ENCODE peak calls at places on chromosomes 7 and 10, in four cellular contexts. One of them, this sample, is unnamed.

GRCh38 chr10:33273295-33274002 is 61.0 kb downstream of the NRP1 start:
- DNase-seq in tibial artery: peak; percentile 86
- DNase-seq in endodermal cell: peak; percentile 63
- DNase-seq in psoas muscle: peak; percentile 88
- DNase-seq in this sample: peak; percentile 91

GRCh38 chr7:115088938-115089337 is 167.0 kb downstream of the MDFIC start:
- DNase-seq in psoas muscle: no peak
- DNase-seq in endodermal cell: no peak
- DNase-seq in tibial artery: no peak
- DNase-seq in this sample: no peak

GRCh38 chr10:84548869-84549268 is 220.5 kb downstream of the CCSER2 start:
- DNase-seq in endodermal cell: peak; percentile 89
- DNase-seq in psoas muscle: no peak
- DNase-seq in tibial artery: no peak
- DNase-seq in this sample: no peak

GRCh38 chr10:3339531-3339950 is 167.0 kb upstream of the PITRM1 start:
- DNase-seq in endodermal cell: no peak
- DNase-seq in tibial artery: no peak
- DNase-seq in psoas muscle: no peak
- DNase-seq in this sample: no peak

GRCh38 chr10:116053910-116054309 is 219.1 kb downstream of the GFRA1 start:
- DNase-seq in endodermal cell: peak; percentile 58
- DNase-seq in psoas muscle: no peak
- DNase-seq in tibial artery: no peak
- DNase-seq in this sample: no peak

GRCh38 chr7:80087768-80088170 is 46.9 kb upstream of the GNAI1 start:
- DNase-seq in tibial artery: no peak
- DNase-seq in psoas muscle: no peak
- DNase-seq in endodermal cell: no peak
- DNase-seq in this sample: no peak

GRCh38 chr7:4882169-4882741 is 1.3 kb downstream of the RADIL start:
- DNase-seq in endodermal cell: peak; percentile 85
- DNase-seq in tibial artery: peak; percentile 86
- DNase-seq in psoas muscle: peak; percentile 67
- DNase-seq in this sample: peak; percentile 49

GRCh38 chr10:71725998-71726672 is 6.6 kb upstream of the C10orf105 start:
- DNase-seq in psoas muscle: no peak
- DNase-seq in tibial artery: no peak
- DNase-seq in endodermal cell: peak; percentile 83
- DNase-seq in this sample: no peak

GRCh38 chr10:18610517-18610916 is 40.9 kb downstream of the NSUN6 start:
- DNase-seq in psoas muscle: no peak
- DNase-seq in endodermal cell: peak; percentile 52
- DNase-seq in tibial artery: no peak
- DNase-seq in this sample: no peak

GRCh38 chr7:2785071-2785500 is 59.0 kb downstream of the GNA12 start:
- DNase-seq in psoas muscle: no peak
- DNase-seq in endodermal cell: no peak
- DNase-seq in tibial artery: no peak
- DNase-seq in this sample: no peak

GRCh38 chr10:33306756-33307519 is 27.5 kb downstream of the NRP1 start:
- DNase-seq in psoas muscle: no peak
- DNase-seq in endodermal cell: no peak
- DNase-seq in tibial artery: no peak
- DNase-seq in this sample: no peak

GRCh38 chr7:45646996-45647411 is 72.8 kb downstream of the ADCY1 start:
- DNase-seq in tibial artery: no peak
- DNase-seq in endodermal cell: peak; percentile 55
- DNase-seq in psoas muscle: no peak
- DNase-seq in this sample: no peak

GRCh38 chr10:61836888-61837747 is 64.4 kb upstream of the ARID5B start:
- DNase-seq in tibial artery: no peak
- DNase-seq in psoas muscle: no peak
- DNase-seq in endodermal cell: no peak
- DNase-seq in this sample: no peak

GRCh38 chr10:2111936-2112335 is 374.6 kb upstream of the ADARB2 start:
- DNase-seq in endodermal cell: peak; percentile 74
- DNase-seq in tibial artery: no peak
- DNase-seq in psoas muscle: no peak
- DNase-seq in this sample: no peak

GRCh38 chr7:157302314-157302711 is 34.5 kb upstream of the DNAJB6 start:
- DNase-seq in endodermal cell: no peak
- DNase-seq in tibial artery: peak; percentile 61
- DNase-seq in psoas muscle: peak; percentile 56
- DNase-seq in this sample: peak; percentile 65

GRCh38 chr7:134565643-134566136 is 16.8 kb downstream of the AKR1B15 start:
- DNase-seq in psoas muscle: peak; percentile 27
- DNase-seq in endodermal cell: no peak
- DNase-seq in tibial artery: peak; percentile 60
- DNase-seq in this sample: no peak

GRCh38 chr10:48698971-48699627 is 14.4 kb downstream of the WDFY4 start:
- DNase-seq in endodermal cell: peak; percentile 26
- DNase-seq in psoas muscle: no peak
- DNase-seq in tibial artery: no peak
- DNase-seq in this sample: no peak
- H3K4me1 ChIP-seq in endodermal cell: no peaks in the 10 kb centered on the region
- H3K4me1 ChIP-seq in psoas muscle: no peaks in the 10 kb centered on the region
- H3K4me1 ChIP-seq in tibial artery: no peaks in the 10 kb centered on the region
- H3K4me1 ChIP-seq in this sample: peaks cover under 1% of the 10 kb centered on the region

GRCh38 chr7:40604601-40605438 is 470.0 kb downstream of the SUGCT start:
- DNase-seq in tibial artery: peak; percentile 22
- DNase-seq in psoas muscle: peak; percentile 13
- DNase-seq in endodermal cell: peak; percentile 89
- DNase-seq in this sample: peak; percentile 50
- TF ChIP-seq CTCF in tibial artery: peak; percentile 58
- TF ChIP-seq CTCF in psoas muscle: peak; percentile 50
- TF ChIP-seq CTCF in endodermal cell: peak; percentile 96
- TF ChIP-seq CTCF in this sample: peak; percentile 32

GRCh38 chr10:119243967-119244366 is 36.6 kb downstream of the GRK5 start:
- DNase-seq in psoas muscle: no peak
- DNase-seq in tibial artery: no peak
- DNase-seq in endodermal cell: no peak
- DNase-seq in this sample: no peak

GRCh38 chr10:119243478-119243877 is 36.1 kb downstream of the GRK5 start:
- DNase-seq in endodermal cell: no peak
- DNase-seq in psoas muscle: no peak
- DNase-seq in tibial artery: no peak
- DNase-seq in this sample: no peak

GRCh38 chr10:119242191-119242590 is 34.8 kb downstream of the GRK5 start:
- DNase-seq in endodermal cell: peak; percentile 57
- DNase-seq in psoas muscle: no peak
- DNase-seq in tibial artery: no peak
- DNase-seq in this sample: no peak

GRCh38 chr10:119238577-119238976 is 31.2 kb downstream of the GRK5 start:
- DNase-seq in tibial artery: no peak
- DNase-seq in endodermal cell: no peak
- DNase-seq in psoas muscle: no peak
- DNase-seq in this sample: no peak

GRCh38 chr10:119241066-119241465 is 33.7 kb downstream of the GRK5 start:
- DNase-seq in tibial artery: no peak
- DNase-seq in endodermal cell: no peak
- DNase-seq in psoas muscle: no peak
- DNase-seq in this sample: no peak
- H3K4me1 ChIP-seq in tibial artery: peaks cover 23% of the 10 kb centered on the region
- H3K4me1 ChIP-seq in endodermal cell: peaks cover 2% of the 10 kb centered on the region
- H3K4me1 ChIP-seq in psoas muscle: no peaks in the 10 kb centered on the region
- H3K4me1 ChIP-seq in this sample: peaks cover 15% of the 10 kb centered on the region

GRCh38 chr10:109018892-109019507 is 904.3 kb downstream of the XPNPEP1 start:
- DNase-seq in tibial artery: no peak
- DNase-seq in psoas muscle: no peak
- DNase-seq in endodermal cell: no peak
- DNase-seq in this sample: no peak
- TF ChIP-seq CTCF in tibial artery: no peak
- TF ChIP-seq CTCF in psoas muscle: no peak
- TF ChIP-seq CTCF in endodermal cell: no peak
- TF ChIP-seq CTCF in this sample: no peak